ENCODE peak calls at places on chromosome 9, in eight cellular contexts. U is heart left ventricle, E is aorta, W is brain microvascular endothelial cell, Q is GM23338, Y is astrocyte of the spinal cord, M is tibial artery, S is lower lobe of right lung. J is an unnamed sample.

GRCh38 chr9:91024841-91025240 is 223.2 kb downstream of the SYK start:
- DNase-seq in Y (no peak), S (no peak), M (no peak), U (no peak), E (no peak), Q (no peak), W (no peak), J (no peak)

GRCh38 chr9:135075234-135076142 is 12.0 kb upstream of the OLFM1 start:
- DNase-seq in W (no peak), M (peak; percentile 83), S (peak; percentile 70), Y (no peak), E (peak; percentile 88), Q (peak; percentile 75), U (peak; percentile 62), J (no peak)

GRCh38 chr9:95107001-95107749 is 210.3 kb downstream of the FANCC start:
- DNase-seq in Q (no peak), S (peak; percentile 26), W (peak; percentile 73), U (no peak), E (peak; percentile 84), Y (peak; percentile 96), M (peak; percentile 79), J (peak; percentile 98)

GRCh38 chr9:113886933-113887332 is 10.8 kb downstream of the ZNF618 start:
- DNase-seq in M (no peak), U (no peak), Y (peak; percentile 31), E (no peak), W (peak; percentile 18), Q (no peak), S (no peak), J (no peak)

GRCh38 chr9:84808416-84808815 is 138.9 kb downstream of the NTRK2 start:
- DNase-seq in S (no peak), M (no peak), E (no peak), Q (no peak), W (no peak), Y (no peak), U (no peak), J (no peak)

GRCh38 chr9:135230817-135231520 is 143.5 kb downstream of the OLFM1 start:
- DNase-seq in U (peak; percentile 4), Y (no peak), W (no peak), S (peak; percentile 13), E (peak; percentile 64), M (no peak), Q (no peak), J (no peak)

GRCh38 chr9:14031015-14031414 is 282.9 kb downstream of the NFIB start:
- DNase-seq in Y (peak; percentile 83), E (no peak), S (no peak), Q (peak; percentile 68), W (peak; percentile 76), M (peak; percentile 74), U (peak; percentile 58), J (peak; percentile 57)

GRCh38 chr9:31359071-31359470 is 1025.4 kb upstream of the ACO1 start:
- DNase-seq in Y (no peak), U (no peak), Q (no peak), S (no peak), E (no peak), M (no peak), W (no peak), J (no peak)

GRCh38 chr9:99509900-99510299 is 287.8 kb downstream of the SEC61B start:
- DNase-seq in U (no peak), Y (no peak), W (no peak), M (no peak), Q (no peak), S (no peak), E (no peak), J (no peak)

GRCh38 chr9:128043467-128043868 is 23.7 kb downstream of the NAIF1 start:
- DNase-seq in E (no peak), Q (no peak), S (no peak), Y (no peak), W (no peak), U (no peak), M (no peak), J (no peak)

GRCh38 chr9:124835026-124835501 is 18.2 kb upstream of the WDR38 start:
- DNase-seq in W (peak; percentile 91), Q (no peak), M (peak; percentile 80), Y (peak; percentile 89), E (no peak), S (no peak), U (peak; percentile 91), J (peak; percentile 63)

GRCh38 chr9:111759762-111760639 is 34.7 kb downstream of the SHOC1 start:
- DNase-seq in Y (peak; percentile 90), M (no peak), Q (peak; percentile 75), S (no peak), E (no peak), W (peak; percentile 91), U (no peak), J (peak; percentile 83)

GRCh38 chr9:123996731-123997421 is 14.7 kb upstream of the LHX2 start:
- DNase-seq in U (no peak), Y (no peak), E (peak; percentile 69), S (no peak), M (peak; percentile 45), Q (peak; percentile 53), W (no peak), J (no peak)

GRCh38 chr9:135907006-135907434 is 326 bp downstream of the CAMSAP1 start:
- DNase-seq in Q (peak; percentile 57), W (no peak), U (no peak), Y (peak; percentile 30), S (peak; percentile 66), M (no peak), E (no peak), J (no peak)

GRCh38 chr9:27117489-27118135 is 8.6 kb downstream of the TEK start:
- DNase-seq in U (peak; percentile 90), M (peak; percentile 76), Y (peak; percentile 44), Q (no peak), E (no peak), W (peak; percentile 34), S (peak; percentile 65), J (no peak)

GRCh38 chr9:12764150-12764549 is 10.7 kb upstream of the LURAP1L start:
- DNase-seq in S (no peak), M (no peak), Q (no peak), W (no peak), Y (no peak), U (no peak), E (no peak), J (no peak)

GRCh38 chr9:125589287-125589686 is 117.7 kb downstream of the MAPKAP1 start:
- DNase-seq in Y (no peak), M (no peak), E (no peak), W (no peak), U (no peak), S (no peak), Q (no peak), J (no peak)

DNA sequence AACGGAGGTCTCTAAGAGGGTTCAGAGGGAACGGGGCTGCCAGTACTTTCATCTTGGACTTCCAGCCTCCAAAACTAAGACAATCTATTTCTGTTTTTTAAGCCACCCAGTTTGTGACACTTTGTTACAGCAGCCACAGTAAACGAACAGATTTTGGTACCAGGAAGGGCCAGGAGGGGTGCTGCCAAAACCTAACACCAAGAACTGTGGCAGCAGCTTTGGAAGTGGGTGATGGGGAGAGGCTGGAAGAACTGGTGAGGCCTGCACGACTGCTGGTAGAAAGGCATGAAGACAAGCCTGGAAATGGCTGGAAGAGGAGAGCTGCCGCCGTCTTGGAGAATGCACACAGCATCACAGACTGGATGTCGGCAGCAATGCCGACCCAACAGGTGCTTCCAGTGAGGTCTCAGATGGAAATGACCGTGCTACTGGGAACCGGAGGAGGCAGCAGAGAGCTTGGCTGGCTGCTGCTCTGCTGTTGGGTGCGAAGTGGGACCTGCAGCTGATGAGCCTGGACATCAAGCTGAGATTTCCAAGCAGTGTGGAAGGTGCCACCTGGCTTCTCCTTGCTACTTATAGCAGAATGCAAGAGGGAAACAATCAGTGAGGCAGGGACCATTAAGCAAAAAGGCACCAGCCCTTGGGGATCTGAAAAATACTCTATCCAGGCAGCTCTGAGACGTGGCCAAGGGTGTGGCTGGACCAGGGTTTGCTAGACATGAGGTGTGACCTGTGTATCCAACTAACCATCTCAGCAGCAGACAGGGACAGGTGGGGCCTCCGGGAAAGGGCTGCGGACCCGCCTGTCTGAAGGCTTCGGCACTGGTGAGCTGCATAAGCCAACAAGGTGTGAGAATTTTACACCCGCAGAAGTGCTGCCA is 4.7 kb upstream of the TMEM210 start:
- DNase-seq in E (no peak), U (no peak), S (no peak), W (peak; percentile 29), Y (peak; percentile 18), M (no peak), Q (peak; percentile 70), J (no peak)
- H3K4me3 ChIP-seq in E (no peak overlapping the region), U (no peak overlapping the region), S (no peak overlapping the region), W (no peak overlapping the region), Y (no peak overlapping the region), M (no peak overlapping the region), Q (no peak overlapping the region), J (no peak overlapping the region)

DNA sequence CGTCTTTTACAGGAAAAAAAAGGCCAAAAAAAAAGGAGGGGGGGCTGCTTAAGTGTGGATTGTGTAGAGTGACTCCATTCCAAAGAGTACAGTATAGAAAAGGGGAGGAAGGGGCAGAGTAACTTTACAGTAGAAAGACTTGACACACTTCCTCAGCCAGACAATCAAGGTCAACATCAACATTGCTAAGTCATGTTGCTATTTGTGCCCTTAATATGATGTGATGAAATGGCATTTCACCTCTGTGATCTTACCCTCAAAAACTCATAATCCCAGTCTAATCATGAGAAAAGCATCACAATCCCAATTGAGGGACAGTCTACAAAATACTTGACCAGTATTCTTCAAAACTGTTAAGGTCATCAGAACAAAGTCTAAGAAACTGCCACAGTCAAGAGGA is 2.1 kb upstream of the UBE2R2 start:
- DNase-seq in S (no peak), Q (no peak), W (no peak), U (no peak), E (no peak), M (no peak), Y (no peak), J (no peak)
- H3K4me3 ChIP-seq in S (no peak overlapping the region), Q (no peak overlapping the region), W (no peak overlapping the region), U (no peak overlapping the region), E (no peak overlapping the region), M (no peak overlapping the region), Y (no peak overlapping the region), J (no peak overlapping the region)

DNA sequence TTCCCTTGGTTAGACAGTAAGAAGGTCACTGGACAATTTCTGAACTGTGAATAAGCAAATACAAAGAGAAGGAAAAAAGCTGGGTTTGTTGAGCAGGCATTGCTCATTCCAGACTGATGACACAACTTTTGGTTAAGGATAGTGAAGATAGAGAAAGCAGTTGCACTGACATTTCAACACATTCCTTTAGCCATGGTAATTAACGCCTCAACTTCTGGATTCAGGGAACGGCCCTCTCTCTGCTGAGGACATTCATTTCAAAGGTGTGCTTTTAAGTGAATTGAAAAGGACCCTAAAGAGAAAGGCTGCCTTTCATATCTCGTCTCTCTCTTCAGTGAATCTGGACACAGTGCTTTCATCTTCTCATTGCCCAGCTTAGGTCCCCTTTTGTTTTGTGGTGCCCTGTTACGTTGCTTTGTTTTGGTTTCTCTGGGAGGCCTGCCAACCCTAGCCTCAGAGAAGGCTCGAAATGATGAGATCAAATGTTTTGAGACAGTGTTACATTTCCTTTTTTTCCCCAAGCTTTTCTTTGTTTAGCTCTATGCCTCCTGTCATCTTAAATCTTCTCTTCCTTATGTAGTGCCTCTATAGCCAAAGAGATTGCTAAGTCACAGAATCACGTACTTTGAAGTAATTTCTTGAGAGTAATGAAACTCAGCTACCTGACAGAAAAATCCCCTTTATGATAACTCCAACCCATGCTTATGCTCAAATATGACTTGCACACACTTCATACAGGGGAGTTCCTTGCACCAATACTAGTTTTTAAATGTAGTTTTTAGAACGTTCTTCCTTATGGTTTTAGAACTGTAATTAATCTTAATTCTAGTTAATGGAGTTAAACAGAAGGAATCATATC is 94.4 kb upstream of the IFNE start:
- DNase-seq in Q (no peak), M (no peak), W (peak; percentile 92), Y (peak; percentile 97), S (no peak), U (no peak), E (peak; percentile 53), J (peak; percentile 97)
- H3K4me3 ChIP-seq in Q (no peak overlapping the region), M (no peak overlapping the region), W (peak overlapping the region; percentile 24), Y (peak overlapping the region; percentile 31), S (no peak overlapping the region), U (no peak overlapping the region), E (no peak overlapping the region), J (peak overlapping the region; percentile 21)

GRCh38 chr9:78821126-78821822 is 524.3 kb downstream of the PSAT1 start:
- DNase-seq in Q (peak; percentile 68), W (peak; percentile 12), E (no peak), U (no peak), S (no peak), Y (peak; percentile 43), M (no peak), J (peak; percentile 3)
- H3K4me3 ChIP-seq in Q (no peak overlapping the region), W (peak overlapping the region; percentile 22), E (no peak overlapping the region), U (peak overlapping the region; percentile 29), S (peak overlapping the region; percentile 28), Y (no peak overlapping the region), M (no peak overlapping the region), J (no peak overlapping the region)

J was measured in astrocyte of the cerebellum.